ENCODE peak calls at places on chromosomes 2 and 18, in five cellular contexts. One of them, this sample, is unnamed.
A peak's percentile ranks its signal among the peaks of the same experiment; 100 is the strongest.

GRCh38 chr2:45885111-45885685 is 233.7 kb downstream of the PRKCE start:
- DNase-seq in astrocyte of the cerebellum: no peak
- DNase-seq in fibroblast of mammary gland: no peak
- DNase-seq in osteocyte: no peak
- DNase-seq in GM10248: no peak
- DNase-seq in this sample: no peak

GRCh38 chr2:55048514-55048924 is 1.7 kb downstream of the RTN4 start:
- DNase-seq in astrocyte of the cerebellum: no peak
- DNase-seq in GM10248: no peak
- DNase-seq in osteocyte: no peak
- DNase-seq in fibroblast of mammary gland: peak; percentile 48
- DNase-seq in this sample: no peak

GRCh38 chr2:230933521-230934180 is 8.6 kb upstream of the GPR55 start:
- DNase-seq in fibroblast of mammary gland: no peak
- DNase-seq in osteocyte: peak; percentile 81
- DNase-seq in GM10248: no peak
- DNase-seq in astrocyte of the cerebellum: no peak
- DNase-seq in this sample: no peak

GRCh38 chr2:3986530-3987258 is 283.3 kb downstream of the DCDC2C start:
- DNase-seq in GM10248: no peak
- DNase-seq in astrocyte of the cerebellum: no peak
- DNase-seq in osteocyte: no peak
- DNase-seq in fibroblast of mammary gland: no peak
- DNase-seq in this sample: no peak

GRCh38 chr18:60292186-60292585 is 80.4 kb downstream of the MC4R start:
- DNase-seq in fibroblast of mammary gland: no peak
- DNase-seq in GM10248: no peak
- DNase-seq in osteocyte: no peak
- DNase-seq in astrocyte of the cerebellum: no peak
- DNase-seq in this sample: no peak

GRCh38 chr2:61537590-61538178 is 472 bp downstream of the XPO1 start:
- DNase-seq in astrocyte of the cerebellum: no peak
- DNase-seq in osteocyte: no peak
- DNase-seq in GM10248: no peak
- DNase-seq in fibroblast of mammary gland: no peak
- DNase-seq in this sample: no peak

GRCh38 chr2:79670198-79670597 is 157.3 kb downstream of the CTNNA2 start:
- DNase-seq in fibroblast of mammary gland: no peak
- DNase-seq in astrocyte of the cerebellum: no peak
- DNase-seq in GM10248: no peak
- DNase-seq in osteocyte: peak; percentile 85
- DNase-seq in this sample: peak; percentile 47

GRCh38 chr2:189247276-189247675 is 67.7 kb upstream of the COL5A2 start:
- DNase-seq in osteocyte: no peak
- DNase-seq in GM10248: no peak
- DNase-seq in astrocyte of the cerebellum: no peak
- DNase-seq in fibroblast of mammary gland: no peak
- DNase-seq in this sample: no peak

GRCh38 chr2:233446121-233446520 is 91.8 kb downstream of the DGKD start:
- DNase-seq in astrocyte of the cerebellum: no peak
- DNase-seq in fibroblast of mammary gland: no peak
- DNase-seq in osteocyte: no peak
- DNase-seq in GM10248: no peak
- DNase-seq in this sample: no peak

GRCh38 chr2:100562613-100563406 is at the start of gene PDCL3:
- DNase-seq in fibroblast of mammary gland: peak; percentile 99
- DNase-seq in osteocyte: peak; percentile 98
- DNase-seq in GM10248: peak; percentile 97
- DNase-seq in astrocyte of the cerebellum: peak; percentile 98
- DNase-seq in this sample: peak; percentile 91
- TF ChIP-seq CTCF in fibroblast of mammary gland: no peak
- TF ChIP-seq CTCF in osteocyte: peak; percentile 31
- TF ChIP-seq CTCF in GM10248: no peak
- TF ChIP-seq CTCF in astrocyte of the cerebellum: peak; percentile 22
- TF ChIP-seq CTCF in this sample: peak; percentile 30

GRCh38 chr2:47373747-47374146 is 29.2 kb upstream of the MSH2 start:
- DNase-seq in astrocyte of the cerebellum: no peak
- DNase-seq in fibroblast of mammary gland: no peak
- DNase-seq in osteocyte: no peak
- DNase-seq in GM10248: no peak
- DNase-seq in this sample: no peak
- TF ChIP-seq CTCF in astrocyte of the cerebellum: no peak
- TF ChIP-seq CTCF in fibroblast of mammary gland: no peak
- TF ChIP-seq CTCF in osteocyte: no peak
- TF ChIP-seq CTCF in GM10248: no peak
- TF ChIP-seq CTCF in this sample: peak; percentile 36

GRCh38 chr2:149380205-149380604 is 49.8 kb downstream of the LYPD6 start:
- DNase-seq in astrocyte of the cerebellum: no peak
- DNase-seq in fibroblast of mammary gland: no peak
- DNase-seq in osteocyte: no peak
- DNase-seq in GM10248: no peak
- DNase-seq in this sample: no peak
- TF ChIP-seq CTCF in astrocyte of the cerebellum: no peak
- TF ChIP-seq CTCF in fibroblast of mammary gland: no peak
- TF ChIP-seq CTCF in osteocyte: no peak
- TF ChIP-seq CTCF in GM10248: no peak
- TF ChIP-seq CTCF in this sample: no peak

DNA sequence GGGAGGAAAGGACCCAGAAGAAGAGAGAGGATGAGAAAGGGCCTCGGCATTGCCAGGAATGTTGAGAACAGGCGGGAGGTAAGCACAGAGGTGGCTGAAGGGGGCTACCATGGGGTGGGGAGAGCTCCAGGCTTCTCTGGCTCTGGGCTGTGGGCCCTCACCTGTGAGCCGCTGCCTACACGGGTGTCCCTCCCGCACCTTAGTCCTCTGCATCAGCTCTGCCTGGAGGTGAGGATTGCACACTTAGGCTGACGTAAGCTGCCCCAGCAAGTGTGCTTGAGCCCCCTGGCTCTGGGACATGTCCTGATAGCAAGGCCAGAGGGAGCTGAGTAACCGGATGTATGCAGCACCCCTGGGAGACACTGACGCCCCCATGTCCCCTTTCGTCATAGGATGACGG is 33.9 kb downstream of the TMEM18 start:
- DNase-seq in astrocyte of the cerebellum: no peak
- DNase-seq in fibroblast of mammary gland: no peak
- DNase-seq in osteocyte: peak; percentile 65
- DNase-seq in GM10248: no peak
- DNase-seq in this sample: peak; percentile 3
- TF ChIP-seq CTCF in astrocyte of the cerebellum: no peak
- TF ChIP-seq CTCF in fibroblast of mammary gland: no peak
- TF ChIP-seq CTCF in osteocyte: no peak
- TF ChIP-seq CTCF in GM10248: no peak
- TF ChIP-seq CTCF in this sample: no peak

This sample was measured in progenitor cell of endocrine pancreas.